ENCODE peak calls at places on chromosome 10, in seven cellular contexts. One of them, this sample, is unnamed.

GRCh38 chr10:68079434-68079833 is 4.4 kb upstream of the HERC4 start:
- DNase-seq in RWPE2: no peak
- DNase-seq in right cardiac atrium: no peak
- DNase-seq in CD4-positive, CD25-positive, alpha-beta regulatory T cell: no peak
- DNase-seq in iPS DF 6.9: no peak
- DNase-seq in pancreas: no peak
- DNase-seq in mucosa of descending colon: no peak
- DNase-seq in this sample: no peak

GRCh38 chr10:24944512-24945255 is 7.7 kb downstream of the PRTFDC1 start:
- DNase-seq in RWPE2: no peak
- DNase-seq in right cardiac atrium: no peak
- DNase-seq in CD4-positive, CD25-positive, alpha-beta regulatory T cell: no peak
- DNase-seq in iPS DF 6.9: no peak
- DNase-seq in pancreas: peak; percentile 29
- DNase-seq in mucosa of descending colon: peak; percentile 64
- DNase-seq in this sample: peak; percentile 97

GRCh38 chr10:45526309-45526708 is 146.3 kb downstream of the ZFAND4 start:
- DNase-seq in RWPE2: no peak
- DNase-seq in right cardiac atrium: peak; percentile 56
- DNase-seq in CD4-positive, CD25-positive, alpha-beta regulatory T cell: no peak
- DNase-seq in iPS DF 6.9: no peak
- DNase-seq in pancreas: no peak
- DNase-seq in mucosa of descending colon: no peak
- DNase-seq in this sample: no peak

GRCh38 chr10:104732222-104732621 is 91.1 kb downstream of the SORCS3 start:
- DNase-seq in RWPE2: no peak
- DNase-seq in right cardiac atrium: no peak
- DNase-seq in CD4-positive, CD25-positive, alpha-beta regulatory T cell: no peak
- DNase-seq in iPS DF 6.9: no peak
- DNase-seq in pancreas: no peak
- DNase-seq in mucosa of descending colon: no peak
- DNase-seq in this sample: no peak

GRCh38 chr10:16724509-16724908 is 92.7 kb downstream of the RSU1 start:
- DNase-seq in RWPE2: no peak
- DNase-seq in right cardiac atrium: no peak
- DNase-seq in CD4-positive, CD25-positive, alpha-beta regulatory T cell: no peak
- DNase-seq in iPS DF 6.9: no peak
- DNase-seq in pancreas: no peak
- DNase-seq in mucosa of descending colon: no peak
- DNase-seq in this sample: no peak

GRCh38 chr10:77592946-77593636 is 44.5 kb downstream of the KCNMA1 start:
- DNase-seq in RWPE2: no peak
- DNase-seq in right cardiac atrium: no peak
- DNase-seq in CD4-positive, CD25-positive, alpha-beta regulatory T cell: no peak
- DNase-seq in iPS DF 6.9: no peak
- DNase-seq in pancreas: no peak
- DNase-seq in mucosa of descending colon: no peak
- DNase-seq in this sample: peak; percentile 90

GRCh38 chr10:79079490-79080355 is 11.0 kb downstream of the ZMIZ1 start:
- DNase-seq in RWPE2: no peak
- DNase-seq in right cardiac atrium: peak; percentile 80
- DNase-seq in CD4-positive, CD25-positive, alpha-beta regulatory T cell: no peak
- DNase-seq in iPS DF 6.9: no peak
- DNase-seq in pancreas: no peak
- DNase-seq in mucosa of descending colon: peak; percentile 60
- DNase-seq in this sample: no peak

GRCh38 chr10:109504401-109504800 is 418.9 kb downstream of the XPNPEP1 start:
- DNase-seq in RWPE2: no peak
- DNase-seq in right cardiac atrium: no peak
- DNase-seq in CD4-positive, CD25-positive, alpha-beta regulatory T cell: no peak
- DNase-seq in iPS DF 6.9: no peak
- DNase-seq in pancreas: no peak
- DNase-seq in mucosa of descending colon: no peak
- DNase-seq in this sample: no peak

GRCh38 chr10:110305767-110306451 is 1.2 kb upstream of the SMNDC1 start:
- DNase-seq in RWPE2: no peak
- DNase-seq in right cardiac atrium: peak; percentile 73
- DNase-seq in CD4-positive, CD25-positive, alpha-beta regulatory T cell: peak; percentile 45
- DNase-seq in iPS DF 6.9: peak; percentile 27
- DNase-seq in pancreas: peak; percentile 42
- DNase-seq in mucosa of descending colon: peak; percentile 48
- DNase-seq in this sample: peak; percentile 84

GRCh38 chr10:18984531-18984930 is 64.1 kb upstream of the MALRD1 start:
- DNase-seq in RWPE2: no peak
- DNase-seq in right cardiac atrium: no peak
- DNase-seq in CD4-positive, CD25-positive, alpha-beta regulatory T cell: no peak
- DNase-seq in iPS DF 6.9: no peak
- DNase-seq in pancreas: no peak
- DNase-seq in mucosa of descending colon: no peak
- DNase-seq in this sample: peak; percentile 20

GRCh38 chr10:8158439-8159071 is 104.1 kb downstream of the GATA3 start:
- DNase-seq in RWPE2: no peak
- DNase-seq in right cardiac atrium: no peak
- DNase-seq in CD4-positive, CD25-positive, alpha-beta regulatory T cell: no peak
- DNase-seq in iPS DF 6.9: no peak
- DNase-seq in pancreas: no peak
- DNase-seq in mucosa of descending colon: no peak
- DNase-seq in this sample: no peak

GRCh38 chr10:92290076-92290836 is 622 bp downstream of the CPEB3 start:
- DNase-seq in RWPE2: no peak
- DNase-seq in right cardiac atrium: no peak
- DNase-seq in CD4-positive, CD25-positive, alpha-beta regulatory T cell: peak; percentile 27
- DNase-seq in iPS DF 6.9: no peak
- DNase-seq in pancreas: peak; percentile 59
- DNase-seq in mucosa of descending colon: no peak
- DNase-seq in this sample: peak; percentile 59

GRCh38 chr10:60203993-60204618 is 185.6 kb downstream of the ANK3 start:
- DNase-seq in RWPE2: no peak
- DNase-seq in right cardiac atrium: no peak
- DNase-seq in CD4-positive, CD25-positive, alpha-beta regulatory T cell: no peak
- DNase-seq in iPS DF 6.9: no peak
- DNase-seq in pancreas: no peak
- DNase-seq in mucosa of descending colon: no peak
- DNase-seq in this sample: peak; percentile 9

GRCh38 chr10:129718548-129719414 is 245.3 kb downstream of the EBF3 start:
- DNase-seq in RWPE2: no peak
- DNase-seq in right cardiac atrium: no peak
- DNase-seq in CD4-positive, CD25-positive, alpha-beta regulatory T cell: no peak
- DNase-seq in iPS DF 6.9: no peak
- DNase-seq in pancreas: no peak
- DNase-seq in mucosa of descending colon: no peak
- DNase-seq in this sample: no peak

GRCh38 chr10:1468777-1469176 is 268.5 kb downstream of the ADARB2 start:
- DNase-seq in RWPE2: no peak
- DNase-seq in right cardiac atrium: no peak
- DNase-seq in CD4-positive, CD25-positive, alpha-beta regulatory T cell: no peak
- DNase-seq in iPS DF 6.9: no peak
- DNase-seq in pancreas: no peak
- DNase-seq in mucosa of descending colon: no peak
- DNase-seq in this sample: no peak

GRCh38 chr10:7374795-7375194 is 36.0 kb downstream of the SFMBT2 start:
- DNase-seq in RWPE2: no peak
- DNase-seq in right cardiac atrium: no peak
- DNase-seq in CD4-positive, CD25-positive, alpha-beta regulatory T cell: no peak
- DNase-seq in iPS DF 6.9: no peak
- DNase-seq in pancreas: no peak
- DNase-seq in mucosa of descending colon: no peak
- DNase-seq in this sample: no peak

GRCh38 chr10:131825150-131825907 is 75.5 kb upstream of the PPP2R2D start:
- DNase-seq in RWPE2: no peak
- DNase-seq in right cardiac atrium: no peak
- DNase-seq in CD4-positive, CD25-positive, alpha-beta regulatory T cell: no peak
- DNase-seq in iPS DF 6.9: no peak
- DNase-seq in pancreas: no peak
- DNase-seq in mucosa of descending colon: no peak
- DNase-seq in this sample: no peak

GRCh38 chr10:1316806-1317131 is 260.6 kb downstream of the WDR37 start:
- DNase-seq in RWPE2: no peak
- DNase-seq in right cardiac atrium: no peak
- DNase-seq in CD4-positive, CD25-positive, alpha-beta regulatory T cell: no peak
- DNase-seq in iPS DF 6.9: no peak
- DNase-seq in pancreas: no peak
- DNase-seq in mucosa of descending colon: no peak
- DNase-seq in this sample: no peak

GRCh38 chr10:35300063-35300699 is 36.1 kb upstream of the CCNY start:
- DNase-seq in RWPE2: peak; percentile 86
- DNase-seq in right cardiac atrium: peak; percentile 71
- DNase-seq in CD4-positive, CD25-positive, alpha-beta regulatory T cell: no peak
- DNase-seq in iPS DF 6.9: no peak
- DNase-seq in pancreas: no peak
- DNase-seq in mucosa of descending colon: peak; percentile 35
- DNase-seq in this sample: peak; percentile 8

DNA sequence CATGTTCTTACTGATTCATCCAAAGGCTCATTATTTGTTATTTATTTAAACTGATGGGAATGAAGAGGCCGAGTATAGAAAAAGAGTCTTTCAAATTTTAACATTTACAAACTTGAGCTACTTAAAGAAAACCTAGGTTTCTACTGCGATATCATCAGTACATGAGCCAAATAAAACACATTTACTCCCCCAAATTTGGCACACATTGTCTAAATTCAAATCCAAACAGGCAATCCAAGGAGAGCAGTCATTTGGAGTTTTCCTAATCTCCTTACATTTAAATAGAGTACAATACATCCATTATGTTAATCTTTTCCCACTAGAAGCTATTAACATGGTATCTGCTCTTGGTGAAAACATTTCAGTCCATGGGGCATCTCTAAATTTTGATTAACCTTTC is 2.2 kb downstream of the NMT2 start:
- DNase-seq in RWPE2: no peak
- DNase-seq in right cardiac atrium: no peak
- DNase-seq in CD4-positive, CD25-positive, alpha-beta regulatory T cell: no peak
- DNase-seq in iPS DF 6.9: no peak
- DNase-seq in pancreas: no peak
- DNase-seq in mucosa of descending colon: no peak
- DNase-seq in this sample: no peak
- H3K4me3 ChIP-seq in RWPE2: no peak overlapping the region
- H3K4me3 ChIP-seq in right cardiac atrium: peak overlapping the region; percentile 80
- H3K4me3 ChIP-seq in CD4-positive, CD25-positive, alpha-beta regulatory T cell: peak overlapping the region; percentile 97
- H3K4me3 ChIP-seq in iPS DF 6.9: no peak overlapping the region
- H3K4me3 ChIP-seq in pancreas: no peak overlapping the region
- H3K4me3 ChIP-seq in mucosa of descending colon: no peak overlapping the region
- H3K4me3 ChIP-seq in this sample: no peak overlapping the region

GRCh38 chr10:23157239-23157661 is 34.9 kb upstream of the PTF1A start:
- DNase-seq in RWPE2: no peak
- DNase-seq in right cardiac atrium: no peak
- DNase-seq in CD4-positive, CD25-positive, alpha-beta regulatory T cell: no peak
- DNase-seq in iPS DF 6.9: no peak
- DNase-seq in pancreas: no peak
- DNase-seq in mucosa of descending colon: no peak
- DNase-seq in this sample: no peak

GRCh38 chr10:23155166-23155565 is 36.9 kb upstream of the PTF1A start:
- DNase-seq in RWPE2: no peak
- DNase-seq in right cardiac atrium: no peak
- DNase-seq in CD4-positive, CD25-positive, alpha-beta regulatory T cell: no peak
- DNase-seq in iPS DF 6.9: no peak
- DNase-seq in pancreas: no peak
- DNase-seq in mucosa of descending colon: no peak
- DNase-seq in this sample: no peak

GRCh38 chr10:23157691-23158369 is 34.3 kb upstream of the PTF1A start:
- DNase-seq in RWPE2: no peak
- DNase-seq in right cardiac atrium: no peak
- DNase-seq in CD4-positive, CD25-positive, alpha-beta regulatory T cell: no peak
- DNase-seq in iPS DF 6.9: no peak
- DNase-seq in pancreas: no peak
- DNase-seq in mucosa of descending colon: no peak
- DNase-seq in this sample: peak; percentile 11

GRCh38 chr10:23156447-23157150 is 35.5 kb upstream of the PTF1A start:
- DNase-seq in RWPE2: no peak
- DNase-seq in right cardiac atrium: no peak
- DNase-seq in CD4-positive, CD25-positive, alpha-beta regulatory T cell: no peak
- DNase-seq in iPS DF 6.9: no peak
- DNase-seq in pancreas: no peak
- DNase-seq in mucosa of descending colon: no peak
- DNase-seq in this sample: no peak

DNA sequence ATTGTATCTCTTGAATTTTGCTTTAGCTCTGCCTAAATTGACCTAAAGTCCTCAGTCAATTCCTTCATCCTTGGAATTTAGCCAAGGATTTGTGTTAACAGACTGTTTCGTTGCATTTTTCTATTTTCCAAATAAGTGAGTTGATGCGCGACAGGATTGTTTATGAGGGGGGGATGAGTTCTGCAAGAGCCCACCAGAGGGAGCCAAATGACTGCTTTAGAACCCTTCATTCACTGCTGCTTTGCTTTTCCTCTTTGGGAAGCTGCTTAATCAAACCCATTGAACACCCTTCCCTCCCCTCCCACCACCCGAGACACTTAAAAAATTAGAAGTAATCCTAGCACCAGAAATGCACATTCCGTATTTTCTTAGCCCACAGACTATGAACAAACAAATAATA is 33.7 kb upstream of the PTF1A start:
- DNase-seq in RWPE2: no peak
- DNase-seq in right cardiac atrium: peak; percentile 60
- DNase-seq in CD4-positive, CD25-positive, alpha-beta regulatory T cell: peak; percentile 2
- DNase-seq in iPS DF 6.9: no peak
- DNase-seq in pancreas: peak; percentile 49
- DNase-seq in mucosa of descending colon: no peak
- DNase-seq in this sample: peak; percentile 57
- H3K4me3 ChIP-seq in RWPE2: no peak overlapping the region
- H3K4me3 ChIP-seq in right cardiac atrium: peak overlapping the region; percentile 27
- H3K4me3 ChIP-seq in CD4-positive, CD25-positive, alpha-beta regulatory T cell: no peak overlapping the region
- H3K4me3 ChIP-seq in iPS DF 6.9: no peak overlapping the region
- H3K4me3 ChIP-seq in pancreas: no peak overlapping the region
- H3K4me3 ChIP-seq in mucosa of descending colon: no peak overlapping the region
- H3K4me3 ChIP-seq in this sample: no peak overlapping the region

DNA sequence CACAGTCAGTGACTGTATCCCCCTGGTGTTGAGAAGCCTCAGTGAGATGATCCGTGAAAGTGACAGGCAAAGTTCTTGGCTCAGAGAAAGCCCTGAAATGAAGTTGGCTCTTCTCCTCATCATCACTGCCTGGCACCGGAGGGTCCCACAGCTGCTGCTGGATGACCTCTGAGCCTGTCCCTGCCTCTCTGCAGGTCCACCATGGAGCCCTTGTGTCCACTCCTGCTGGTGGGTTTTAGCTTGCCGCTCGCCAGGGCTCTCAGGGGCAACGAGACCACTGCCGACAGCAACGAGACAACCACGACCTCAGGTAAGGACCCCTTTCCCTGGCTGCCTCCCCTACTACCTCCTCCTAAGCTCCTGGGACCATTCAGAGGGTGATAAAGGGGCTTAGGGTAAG is 85.5 kb downstream of the MKI67 start:
- DNase-seq in RWPE2: peak; percentile 47
- DNase-seq in right cardiac atrium: no peak
- DNase-seq in CD4-positive, CD25-positive, alpha-beta regulatory T cell: no peak
- DNase-seq in iPS DF 6.9: no peak
- DNase-seq in pancreas: no peak
- DNase-seq in mucosa of descending colon: no peak
- DNase-seq in this sample: no peak
- H3K4me3 ChIP-seq in RWPE2: no peak overlapping the region
- H3K4me3 ChIP-seq in right cardiac atrium: no peak overlapping the region
- H3K4me3 ChIP-seq in CD4-positive, CD25-positive, alpha-beta regulatory T cell: no peak overlapping the region
- H3K4me3 ChIP-seq in iPS DF 6.9: no peak overlapping the region
- H3K4me3 ChIP-seq in pancreas: no peak overlapping the region
- H3K4me3 ChIP-seq in mucosa of descending colon: no peak overlapping the region
- H3K4me3 ChIP-seq in this sample: no peak overlapping the region

DNA sequence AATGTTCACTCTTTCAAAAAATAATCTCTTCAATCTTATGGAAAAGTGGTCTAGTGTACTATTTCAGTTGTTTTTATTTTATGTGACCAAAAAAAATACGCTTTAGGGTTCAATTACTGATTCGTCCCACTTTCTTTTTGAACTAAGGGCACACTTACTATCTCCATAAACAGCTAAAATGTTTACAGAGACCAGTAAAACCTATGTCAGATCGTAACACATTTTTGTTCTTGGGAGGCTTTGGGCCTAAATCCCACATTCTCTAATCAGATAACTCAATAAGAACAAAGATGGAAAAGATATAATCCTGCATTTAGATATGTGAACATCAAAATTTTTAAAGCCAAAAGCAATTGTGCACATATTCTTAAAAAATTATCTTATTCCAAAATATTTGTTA is 29.8 kb upstream of the EPC1 start:
- DNase-seq in RWPE2: no peak
- DNase-seq in right cardiac atrium: no peak
- DNase-seq in CD4-positive, CD25-positive, alpha-beta regulatory T cell: no peak
- DNase-seq in iPS DF 6.9: no peak
- DNase-seq in pancreas: no peak
- DNase-seq in mucosa of descending colon: no peak
- DNase-seq in this sample: no peak
- H3K4me3 ChIP-seq in RWPE2: peak overlapping the region; percentile 63
- H3K4me3 ChIP-seq in right cardiac atrium: peak overlapping the region; percentile 92
- H3K4me3 ChIP-seq in CD4-positive, CD25-positive, alpha-beta regulatory T cell: peak overlapping the region; percentile 95
- H3K4me3 ChIP-seq in iPS DF 6.9: no peak overlapping the region
- H3K4me3 ChIP-seq in pancreas: peak overlapping the region; percentile 26
- H3K4me3 ChIP-seq in mucosa of descending colon: no peak overlapping the region
- H3K4me3 ChIP-seq in this sample: no peak overlapping the region

This sample was measured in small intestine.